ENCODE peak calls at places on chromosome 1, in seven cellular contexts. S, D, O, Z, L, W and M are unnamed samples. For H3K4me1, the result is how much of the 10 kb centered on the place peaks cover.

GRCh38 chr1:44108241-44108640 is 10.4 kb upstream of the KLF17 start:
- DNase-seq in S (no peak), D (no peak), O (no peak), Z (no peak), L (no peak), W (no peak), M (no peak)

GRCh38 chr1:116134178-116134773 is 23.1 kb downstream of the MAB21L3 start:
- DNase-seq in S (no peak), D (no peak), O (no peak), Z (no peak), L (peak), W (no peak), M (no peak)

GRCh38 chr1:197319631-197320030 is 51.6 kb downstream of the CRB1 start:
- DNase-seq in S (no peak), D (no peak), O (no peak), Z (no peak), L (no peak), W (no peak), M (no peak)

GRCh38 chr1:229296541-229296941 is 25.6 kb downstream of the RAB4A start:
- DNase-seq in S (no peak), D (no peak), O (no peak), Z (no peak), L (no peak), W (no peak), M (no peak)

GRCh38 chr1:84370831-84371394 is 27.4 kb upstream of the DNASE2B start:
- DNase-seq in S (no peak), D (no peak), O (no peak), Z (no peak), L (no peak), W (no peak), M (no peak)

GRCh38 chr1:157170677-157171515 is 32.7 kb upstream of the ETV3 start:
- DNase-seq in S (no peak), D (no peak), O (peak), Z (peak), L (peak), W (no peak), M (no peak)

GRCh38 chr1:151838491-151839412 is 868 bp downstream of the C2CD4D start:
- DNase-seq in S (no peak), D (no peak), O (no peak), Z (no peak), L (no peak), W (no peak), M (no peak)

GRCh38 chr1:26853156-26853555 is 9.8 kb upstream of the SFN start:
- DNase-seq in S (peak), D (peak), O (peak), Z (peak), L (peak), W (peak), M (peak)

GRCh38 chr1:73907051-73907450 is 290.9 kb downstream of the LRRIQ3 start:
- DNase-seq in S (no peak), D (no peak), O (no peak), Z (no peak), L (no peak), W (no peak), M (no peak)

GRCh38 chr1:212531267-212531666 is 77.3 kb upstream of the ATF3 start:
- DNase-seq in S (no peak), D (no peak), O (no peak), Z (no peak), L (no peak), W (no peak), M (no peak)

GRCh38 chr1:160618327-160618726 is 28.5 kb downstream of the SLAMF1 start:
- DNase-seq in S (no peak), D (no peak), O (no peak), Z (no peak), L (no peak), W (no peak), M (no peak)

GRCh38 chr1:209929751-209930150 is 8.3 kb upstream of the SYT14 start:
- DNase-seq in S (no peak), D (no peak), O (peak), Z (no peak), L (no peak), W (no peak), M (no peak)

GRCh38 chr1:42210421-42211133 is 46.0 kb upstream of the GUCA2A start:
- DNase-seq in S (no peak), D (no peak), O (no peak), Z (no peak), L (no peak), W (no peak), M (no peak)

GRCh38 chr1:157994081-157994581 is 686 bp downstream of the KIRREL1 start:
- DNase-seq in S (peak), D (no peak), O (peak), Z (no peak), L (no peak), W (no peak), M (no peak)

GRCh38 chr1:12144236-12144635 is 22.6 kb upstream of the TNFRSF1B start:
- DNase-seq in S (no peak), D (no peak), O (no peak), Z (no peak), L (no peak), W (no peak), M (peak)

GRCh38 chr1:89085781-89086180 is 20.8 kb upstream of the GBP1 start:
- DNase-seq in S (no peak), D (no peak), O (peak), Z (peak), L (peak), W (no peak), M (no peak)

GRCh38 chr1:65260851-65261473 is 48.4 kb upstream of the DNAJC6 start:
- DNase-seq in S (no peak), D (no peak), O (no peak), Z (no peak), L (peak), W (no peak), M (no peak)

GRCh38 chr1:77671836-77672235 is 10.6 kb downstream of the ZZZ3 start:
- DNase-seq in S (no peak), D (no peak), O (no peak), Z (no peak), L (no peak), W (no peak), M (no peak)

GRCh38 chr1:234779160-234779538 is 169.2 kb upstream of the IRF2BP2 start:
- DNase-seq in S (no peak), D (no peak), O (peak), Z (no peak), L (no peak), W (no peak), M (peak)
- H3K4me1 ChIP-seq in S (under half), D (under half), O (under half), Z (under half), L (under half), W (under half), M (under half)

DNA sequence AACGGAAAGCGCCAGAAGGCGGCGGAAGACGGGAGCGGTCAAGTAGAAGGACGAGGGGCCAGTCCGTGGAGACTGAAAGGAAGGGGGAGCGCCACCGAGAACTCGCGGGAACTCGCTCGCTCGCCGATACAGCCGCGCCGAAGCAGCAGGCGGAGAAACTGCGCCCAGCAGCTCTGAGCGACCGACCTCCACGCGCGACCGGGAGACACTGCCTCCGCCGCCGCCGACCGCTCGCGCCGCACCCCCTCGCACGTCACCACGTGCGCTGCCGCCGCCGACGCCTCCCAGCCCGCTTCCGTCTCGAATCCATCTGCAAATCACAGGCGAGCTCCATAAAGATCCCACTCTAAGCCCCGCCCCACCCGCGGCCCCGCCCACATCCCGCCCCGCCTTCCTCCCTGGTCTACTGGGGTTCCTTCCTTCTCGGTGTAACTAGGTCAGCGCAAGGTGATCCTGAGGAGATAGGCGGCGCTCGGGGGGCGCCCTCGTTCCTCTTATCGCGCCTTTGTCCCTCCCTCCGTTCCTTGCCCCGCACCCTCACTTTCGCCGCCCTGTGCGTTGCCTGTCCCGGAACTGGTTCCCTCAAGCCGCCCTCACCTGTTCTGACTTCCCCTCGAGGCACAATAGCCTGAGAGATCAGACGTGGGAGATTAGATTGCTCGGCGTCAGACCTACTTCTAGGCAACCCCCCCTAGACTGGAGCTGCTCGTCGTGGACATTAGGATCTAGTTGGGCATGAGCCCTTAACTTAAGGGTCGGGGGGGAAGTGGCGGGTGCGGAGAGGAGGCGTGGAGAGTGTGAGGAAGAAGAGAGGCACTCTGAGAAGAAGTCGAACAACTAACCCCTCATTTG is at the start of gene IVNS1ABP:
- DNase-seq in S (peak), D (peak), O (peak), Z (peak), L (peak), W (peak), M (peak)
- TF ChIP-seq POLR2A in S (peak), D (peak), O (peak), Z (peak), L (peak), W (peak), M (peak)

DNA sequence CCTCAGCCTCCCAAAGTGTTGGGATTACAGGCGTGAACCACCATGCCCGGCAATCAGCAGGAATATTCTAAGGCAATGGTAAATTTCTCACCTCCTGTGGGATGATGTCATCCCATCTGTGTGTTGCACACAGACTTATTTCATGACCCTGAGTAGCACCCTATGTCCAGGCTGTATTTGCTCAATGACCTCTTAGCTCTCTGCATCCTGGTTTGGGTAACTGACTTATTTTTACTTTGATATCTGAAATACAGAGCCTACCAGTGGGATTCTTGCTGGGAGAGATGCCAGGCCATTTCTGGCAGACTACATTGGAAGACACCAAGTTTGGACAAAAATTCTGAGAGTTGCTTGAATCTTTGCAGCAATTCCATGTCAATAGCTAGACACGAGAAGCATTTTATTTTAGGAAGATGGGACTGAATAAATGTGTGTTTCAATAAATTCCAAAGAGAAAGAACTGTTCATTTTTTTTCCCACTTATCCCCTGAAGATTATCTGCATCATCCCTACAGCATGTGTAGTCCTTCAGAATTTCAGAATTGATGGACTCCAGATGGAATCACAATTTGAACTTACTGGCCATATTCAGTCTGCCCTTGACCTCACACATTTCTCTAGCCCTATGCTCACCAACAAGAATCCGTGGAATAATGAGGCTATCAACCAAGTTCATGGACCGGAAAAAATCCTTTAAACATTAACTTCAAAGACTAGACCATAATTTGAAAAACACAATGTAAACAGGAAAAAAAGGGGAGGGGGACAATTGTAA is 226.4 kb downstream of the HMCN1 start:
- DNase-seq in S (no peak), D (no peak), O (peak), Z (no peak), L (no peak), W (no peak), M (no peak)
- TF ChIP-seq POLR2AphosphoS5 in S (no peak), D (no peak), O (no peak), Z (no peak), L (no peak), W (no peak), M (no peak)

GRCh38 chr1:226681652-226682493 is 57.2 kb downstream of the ITPKB start:
- DNase-seq in S (peak), D (no peak), O (no peak), Z (no peak), L (no peak), W (peak), M (no peak)
- H3K4me1 ChIP-seq in S (half or more), D (under half), O (under half), Z (half or more), L (under half), W (under half), M (under half)

GRCh38 chr1:36223996-36224536 is at the start of gene THRAP3:
- DNase-seq in S (peak), D (peak), O (peak), Z (peak), L (peak), W (peak), M (peak)
- TF ChIP-seq POLR2A in S (peak), D (peak), O (peak), Z (peak), L (peak), W (peak), M (peak)